ENCODE peak calls at places on chromosomes 7 and 10, in six cellular contexts. Z, N, M, J, F and X are unnamed samples.

GRCh38 chr7:1844336-1844955 is 174.4 kb downstream of the ELFN1 start:
- DNase-seq in Z (no peak), N (no peak), M (peak; percentile 13), J (no peak), F (no peak), X (peak; percentile 42)

GRCh38 chr10:96765406-96766240 is 45.3 kb upstream of the PIK3AP1 start:
- DNase-seq in Z (no peak), N (peak; percentile 36), M (peak; percentile 69), J (peak; percentile 64), F (peak; percentile 59), X (no peak)

GRCh38 chr7:131327049-131327625 is 539 bp upstream of the MKLN1 start:
- DNase-seq in Z (no peak), N (peak; percentile 71), M (no peak), J (peak; percentile 76), F (peak; percentile 49), X (peak; percentile 27)

GRCh38 chr7:73572767-73573186 is 5.6 kb downstream of the TBL2 start:
- DNase-seq in Z (no peak), N (no peak), M (no peak), J (no peak), F (no peak), X (no peak)

GRCh38 chr10:51034769-51035168 is 39.5 kb upstream of the PRKG1 start:
- DNase-seq in Z (no peak), N (no peak), M (no peak), J (no peak), F (no peak), X (no peak)

GRCh38 chr10:127720142-127720541 is 16.8 kb upstream of the FOXI2 start:
- DNase-seq in Z (no peak), N (no peak), M (no peak), J (no peak), F (no peak), X (no peak)

GRCh38 chr10:87659571-87660483 is at the start of gene PAPSS2:
- DNase-seq in Z (peak; percentile 59), N (peak; percentile 69), M (peak; percentile 75), J (peak; percentile 77), F (peak; percentile 66), X (no peak)

GRCh38 chr7:22179442-22179879 is 177.5 kb downstream of the RAPGEF5 start:
- DNase-seq in Z (no peak), N (no peak), M (no peak), J (no peak), F (peak; percentile 10), X (no peak)

GRCh38 chr7:128115326-128115820 is 84.1 kb upstream of the LRRC4 start:
- DNase-seq in Z (no peak), N (no peak), M (no peak), J (peak; percentile 32), F (no peak), X (no peak)

GRCh38 chr7:22082553-22082885 is 136.8 kb upstream of the CDCA7L start:
- DNase-seq in Z (no peak), N (no peak), M (no peak), J (no peak), F (peak; percentile 1), X (no peak)

GRCh38 chr10:48821692-48822091 is 117.9 kb downstream of the LRRC18 start:
- DNase-seq in Z (no peak), N (no peak), M (no peak), J (no peak), F (no peak), X (no peak)

GRCh38 chr10:101961591-101962498 is 94.1 kb downstream of the ARMH3 start:
- DNase-seq in Z (no peak), N (no peak), M (no peak), J (peak; percentile 66), F (peak; percentile 33), X (no peak)

DNA sequence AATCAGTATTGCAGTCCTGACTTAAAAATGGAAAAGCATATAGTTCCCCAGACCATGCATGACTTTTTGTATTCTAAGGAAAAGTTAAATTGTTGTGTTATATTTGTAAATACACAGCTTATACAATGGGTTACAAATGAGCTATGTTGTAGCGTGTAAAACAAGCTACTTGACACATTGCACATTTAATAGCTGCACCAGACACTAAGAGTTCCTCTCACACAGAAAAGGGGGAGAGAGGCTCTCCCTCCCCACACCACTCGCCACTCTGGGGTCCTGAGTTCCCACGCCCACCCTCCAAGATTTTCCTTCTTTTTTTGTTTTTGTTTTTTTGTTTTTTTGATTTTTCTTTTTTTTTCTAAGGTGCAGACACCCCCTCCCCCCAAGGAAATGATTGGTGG is 6.3 kb downstream of the KLF6 start:
- DNase-seq in Z (no peak), N (peak; percentile 62), M (no peak), J (peak; percentile 58), F (no peak), X (no peak)
- H3K4me3 ChIP-seq in Z (peak overlapping the region; percentile 93), N (peak overlapping the region; percentile 83), M (peak overlapping the region; percentile 0), J (peak overlapping the region; percentile 90), F (peak overlapping the region; percentile 98), X (peak overlapping the region; percentile 99)

GRCh38 chr7:80287400-80288174 is 153.0 kb downstream of the GNAI1 start:
- DNase-seq in Z (no peak), N (no peak), M (no peak), J (no peak), F (no peak), X (no peak)

GRCh38 chr7:80294321-80294720 is 159.7 kb downstream of the GNAI1 start:
- DNase-seq in Z (no peak), N (peak; percentile 34), M (no peak), J (peak; percentile 51), F (peak; percentile 38), X (no peak)

GRCh38 chr7:80284848-80285247 is 150.2 kb downstream of the GNAI1 start:
- DNase-seq in Z (no peak), N (peak; percentile 92), M (no peak), J (peak; percentile 87), F (peak; percentile 75), X (no peak)

GRCh38 chr7:80286611-80287010 is 152.0 kb downstream of the GNAI1 start:
- DNase-seq in Z (no peak), N (no peak), M (no peak), J (no peak), F (no peak), X (no peak)

DNA sequence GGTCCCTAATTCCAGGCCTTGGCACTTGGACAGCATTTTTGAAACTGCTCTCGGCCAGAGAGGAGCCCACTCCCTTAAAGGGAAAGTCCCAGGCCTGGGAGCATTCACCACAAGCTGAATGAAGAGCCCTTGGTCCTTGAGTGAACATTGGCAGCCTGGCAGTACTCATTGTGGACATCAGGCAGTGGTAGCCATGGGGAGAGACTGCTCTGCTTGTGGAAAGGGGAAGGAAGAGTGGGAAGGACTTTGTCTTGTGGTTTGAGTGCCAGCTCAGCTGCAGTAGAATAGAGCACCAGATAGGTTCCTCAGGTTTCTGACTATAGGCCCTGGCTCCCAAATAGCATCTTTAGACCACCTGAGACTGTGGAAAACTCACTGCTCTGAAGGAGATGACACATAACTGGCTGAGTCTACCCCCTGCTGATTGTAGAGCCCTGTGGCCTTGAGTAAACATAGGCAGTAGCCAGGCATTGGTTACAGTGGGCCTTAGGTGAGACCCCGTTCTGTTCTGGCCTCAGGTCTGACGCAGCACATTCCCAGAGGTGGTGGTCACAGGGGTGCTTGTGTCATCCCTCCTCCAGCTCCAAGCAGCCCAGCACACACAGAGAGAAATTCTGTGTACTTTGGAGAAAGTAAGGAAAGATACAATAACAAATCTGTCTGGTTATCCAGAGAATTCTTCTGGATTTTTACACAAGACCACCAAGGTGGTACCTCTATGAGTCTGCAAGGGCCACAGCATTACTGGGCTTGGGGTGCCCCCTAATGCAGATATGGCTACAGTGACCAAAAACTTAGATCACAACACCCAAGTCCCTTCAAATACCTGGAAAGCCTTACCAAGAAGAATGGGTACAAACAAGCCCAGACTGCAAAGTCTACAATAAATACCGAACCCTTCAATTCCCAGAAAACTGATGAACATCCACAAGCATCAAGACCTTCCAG is 153.8 kb downstream of the GNAI1 start:
- DNase-seq in Z (no peak), N (peak; percentile 98), M (no peak), J (peak; percentile 72), F (peak; percentile 98), X (no peak)
- TF ChIP-seq CTCF in Z (no peak), N (peak; percentile 1), M (peak; percentile 27), J (peak; percentile 12), F (peak; percentile 36), X (peak; percentile 59)

GRCh38 chr7:154753226-154753625 is 249.7 kb downstream of the PAXIP1 start:
- DNase-seq in Z (no peak), N (no peak), M (no peak), J (no peak), F (no peak), X (no peak)

GRCh38 chr7:154746551-154746950 is 256.4 kb downstream of the PAXIP1 start:
- DNase-seq in Z (no peak), N (no peak), M (no peak), J (no peak), F (no peak), X (no peak)

GRCh38 chr7:154744861-154745258 is 258.1 kb downstream of the PAXIP1 start:
- DNase-seq in Z (no peak), N (no peak), M (no peak), J (no peak), F (no peak), X (no peak)

GRCh38 chr7:154748387-154748786 is 254.5 kb downstream of the PAXIP1 start:
- DNase-seq in Z (no peak), N (no peak), M (no peak), J (no peak), F (no peak), X (no peak)

GRCh38 chr7:154750353-154750801 is 252.5 kb downstream of the PAXIP1 start:
- DNase-seq in Z (no peak), N (no peak), M (no peak), J (no peak), F (no peak), X (no peak)
- H3K4me3 ChIP-seq in Z (no peak overlapping the region), N (no peak overlapping the region), M (no peak overlapping the region), J (no peak overlapping the region), F (no peak overlapping the region), X (no peak overlapping the region)

GRCh38 chr10:18308600-18308999 is 168.4 kb downstream of the CACNB2 start:
- DNase-seq in Z (no peak), N (no peak), M (no peak), J (peak; percentile 19), F (no peak), X (no peak)

GRCh38 chr10:18313626-18314025 is 173.4 kb downstream of the CACNB2 start:
- DNase-seq in Z (no peak), N (no peak), M (no peak), J (no peak), F (no peak), X (no peak)

GRCh38 chr10:18310761-18311160 is 170.5 kb downstream of the CACNB2 start:
- DNase-seq in Z (no peak), N (no peak), M (no peak), J (no peak), F (no peak), X (no peak)

GRCh38 chr10:18313146-18313542 is 172.9 kb downstream of the CACNB2 start:
- DNase-seq in Z (no peak), N (no peak), M (no peak), J (no peak), F (no peak), X (no peak)

DNA sequence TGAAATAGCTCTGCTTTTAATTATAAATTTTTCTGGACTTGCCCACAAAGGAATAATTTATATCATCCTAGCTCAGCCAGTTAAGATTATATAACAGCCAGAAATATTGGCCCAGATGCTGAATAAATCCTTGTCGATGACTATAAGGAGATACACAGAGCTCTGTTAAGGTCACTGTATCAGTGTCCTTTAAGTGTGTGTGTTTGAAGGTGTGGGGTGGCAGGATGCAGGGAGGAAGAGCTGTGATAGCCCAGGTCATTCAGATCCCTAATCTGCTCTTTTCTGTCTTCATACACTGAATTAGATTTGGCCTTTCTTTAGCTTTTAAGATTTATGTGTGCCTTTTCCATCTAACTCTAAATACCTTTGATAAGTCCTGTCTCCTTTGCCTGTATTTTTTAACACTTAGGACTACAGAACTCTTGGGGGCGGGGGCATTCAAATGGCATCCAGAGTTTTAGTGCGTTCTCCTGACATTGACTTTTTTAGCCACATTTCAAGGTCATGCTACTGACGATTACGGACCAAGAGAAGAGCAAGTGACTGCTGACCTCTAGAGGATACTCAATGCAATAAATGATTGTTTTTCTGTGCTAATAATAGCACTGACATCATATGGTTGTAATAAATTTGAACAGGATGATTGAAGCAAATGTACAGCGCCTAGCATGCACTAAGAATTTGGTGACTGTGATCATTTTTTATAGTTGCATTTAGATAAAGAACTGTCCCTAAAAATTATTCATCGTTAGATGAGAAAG is 172.3 kb downstream of the CACNB2 start:
- DNase-seq in Z (no peak), N (peak; percentile 16), M (no peak), J (peak; percentile 67), F (peak; percentile 6), X (no peak)
- TF ChIP-seq CTCF in Z (peak; percentile 24), N (peak; percentile 33), M (peak; percentile 47), J (peak; percentile 16), F (peak; percentile 43), X (peak; percentile 65)